ENCODE peak calls at places on chromosomes 1 and 21, in four cellular contexts. P is PC-3, B is HCT116, C is epithelial cell of proximal tubule. D is an unnamed sample.
A peak's percentile ranks its signal among the peaks of the same experiment; 100 is the strongest.

GRCh38 chr1:117562581-117563491 is 43.0 kb upstream of the TENT5C start:
- DNase-seq in C (no peak), P (peak; percentile 52), B (no peak), D (no peak)

GRCh38 chr1:210696709-210697108 is 368.0 kb downstream of the HHAT start:
- DNase-seq in P (no peak), B (no peak), C (no peak), D (no peak)

GRCh38 chr1:84540759-84541158 is 33.5 kb downstream of the CTBS start:
- DNase-seq in C (no peak), B (no peak), P (peak; percentile 6), D (no peak)

GRCh38 chr1:2049517-2050481 is at the start of gene PRKCZ:
- DNase-seq in P (peak; percentile 99), B (peak; percentile 73), C (no peak), D (no peak)

GRCh38 chr1:11592752-11593151 is 61.5 kb downstream of the FBXO2 start:
- DNase-seq in B (no peak), P (no peak), C (no peak), D (no peak)

GRCh38 chr1:78075621-78076020 is 29.9 kb downstream of the GIPC2 start:
- DNase-seq in C (no peak), B (no peak), P (peak; percentile 28), D (no peak)

GRCh38 chr1:39490596-39491145 is 765 bp upstream of the BMP8A start:
- DNase-seq in B (no peak), P (no peak), C (no peak), D (no peak)

GRCh38 chr1:203351037-203351625 is at the start of gene FMOD:
- DNase-seq in C (no peak), B (no peak), P (no peak), D (no peak)

GRCh38 chr1:35557118-35557610 is at the start of gene KIAA0319L:
- DNase-seq in B (no peak), P (peak; percentile 74), C (peak; percentile 25), D (peak; percentile 71)

GRCh38 chr1:28064064-28064463 is 24.3 kb downstream of the EYA3 start:
- DNase-seq in B (no peak), C (no peak), P (peak; percentile 67), D (no peak)

GRCh38 chr1:10796029-10796944 is at the start of gene CASZ1:
- DNase-seq in B (peak; percentile 87), P (peak; percentile 89), C (no peak), D (peak; percentile 62)

GRCh38 chr1:85240174-85240601 is 19.3 kb downstream of the C1orf52 start:
- DNase-seq in P (peak; percentile 51), B (no peak), C (no peak), D (no peak)

GRCh38 chr1:3863231-3863935 is 6.1 kb downstream of the DFFB start:
- DNase-seq in B (no peak), C (no peak), P (no peak), D (no peak)

GRCh38 chr1:44811714-44812151 is 3.4 kb downstream of the BTBD19 start:
- DNase-seq in C (no peak), P (no peak), B (no peak), D (no peak)

GRCh38 chr1:225928186-225929175 is 4.4 kb upstream of the PYCR2 start:
- DNase-seq in P (no peak), B (no peak), C (no peak), D (no peak)

GRCh38 chr1:62229468-62229867 is 34.8 kb downstream of the L1TD1 start:
- DNase-seq in B (no peak), C (no peak), P (no peak), D (no peak)

GRCh38 chr1:226882631-226883409 is 12.4 kb downstream of the PSEN2 start:
- DNase-seq in B (no peak), P (peak; percentile 72), C (peak; percentile 25), D (no peak)

GRCh38 chr1:240027059-240027462 is 64.6 kb upstream of the FMN2 start:
- DNase-seq in P (peak; percentile 84), B (no peak), C (no peak), D (peak; percentile 22)

GRCh38 chr21:46376856-46377453 is 53.0 kb downstream of the PCNT start:
- DNase-seq in P (no peak), B (no peak), C (no peak), D (no peak)

GRCh38 chr1:211653907-211654553 is 21.4 kb downstream of the NEK2 start:
- DNase-seq in P (peak; percentile 46), C (no peak), B (no peak), D (no peak)

GRCh38 chr1:81513796-81514354 is 286.9 kb upstream of the ADGRL2 start:
- DNase-seq in P (no peak), C (no peak), B (no peak), D (no peak)

GRCh38 chr21:32868631-32869454 is 97.3 kb upstream of the PAXBP1 start:
- DNase-seq in B (no peak), C (no peak), P (no peak), D (no peak)

GRCh38 chr1:92192246-92192645 is 25.5 kb upstream of the C1orf146 start:
- DNase-seq in B (no peak), P (no peak), C (no peak), D (no peak)

GRCh38 chr1:18883636-18884418 is 18.5 kb downstream of the ALDH4A1 start:
- DNase-seq in P (peak; percentile 81), B (peak; percentile 38), C (no peak), D (peak; percentile 62)

GRCh38 chr21:31885146-31885545 is 12.3 kb downstream of the HUNK start:
- DNase-seq in P (no peak), C (no peak), B (no peak), D (no peak)

GRCh38 chr1:212461916-212462660 is 29.4 kb downstream of the NENF start:
- DNase-seq in B (no peak), C (no peak), P (no peak), D (no peak)

GRCh38 chr1:46202975-46203737 is at the start of gene LURAP1:
- DNase-seq in P (no peak), C (no peak), B (no peak), D (no peak)
- H3K4me3 ChIP-seq in P (peak within 1 kb of the TSS; percentile 48), C (peak within 1 kb of the TSS; percentile 81), B (no peak within 1 kb of the TSS), D (peak within 1 kb of the TSS; percentile 76)

GRCh38 chr1:113388017-113388620 is 2.2 kb upstream of the MAGI3 start:
- DNase-seq in P (peak; percentile 7), C (no peak), B (no peak), D (no peak)
- H3K4me3 ChIP-seq in P (peak overlapping the region; percentile 75), C (no peak overlapping the region), B (no peak overlapping the region), D (no peak overlapping the region)

GRCh38 chr1:7399514-7400125 is 371.5 kb upstream of the VAMP3 start:
- DNase-seq in C (no peak), P (no peak), B (no peak), D (no peak)
- H3K4me3 ChIP-seq in C (no peak overlapping the region), P (no peak overlapping the region), B (no peak overlapping the region), D (no peak overlapping the region)

GRCh38 chr1:7068552-7068951 is 283.3 kb downstream of the CAMTA1 start:
- DNase-seq in C (no peak), P (no peak), B (no peak), D (no peak)

GRCh38 chr1:7063981-7064380 is 278.7 kb downstream of the CAMTA1 start:
- DNase-seq in P (no peak), B (no peak), C (no peak), D (no peak)

GRCh38 chr1:7070389-7071029 is 285.3 kb downstream of the CAMTA1 start:
- DNase-seq in C (peak; percentile 4), B (peak; percentile 18), P (peak; percentile 72), D (peak; percentile 54)

DNA sequence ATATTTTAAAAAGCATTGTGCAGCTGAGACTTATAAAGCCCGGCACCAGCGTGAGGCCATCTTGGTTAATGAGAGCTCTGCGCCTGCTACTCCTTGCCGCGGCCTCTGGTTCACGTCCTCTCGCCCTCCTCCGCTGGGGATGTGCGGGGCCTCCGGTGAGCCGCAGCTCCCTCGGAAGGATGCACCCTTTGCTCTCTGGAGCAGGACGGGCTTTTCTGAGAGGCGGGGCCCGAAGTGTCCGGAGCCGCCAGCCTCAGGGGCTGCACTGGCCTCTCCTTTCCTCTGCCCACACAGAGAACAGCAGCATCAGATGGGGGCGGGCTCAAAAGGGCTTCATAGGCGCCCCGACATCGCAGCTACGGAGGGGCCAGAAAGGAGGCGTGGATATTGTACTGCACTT is 284.6 kb downstream of the CAMTA1 start:
- DNase-seq in B (no peak), C (no peak), P (no peak), D (no peak)
- H3K4me3 ChIP-seq in B (no peak overlapping the region), C (peak overlapping the region; percentile 51), P (no peak overlapping the region), D (peak overlapping the region; percentile 14)

DNA sequence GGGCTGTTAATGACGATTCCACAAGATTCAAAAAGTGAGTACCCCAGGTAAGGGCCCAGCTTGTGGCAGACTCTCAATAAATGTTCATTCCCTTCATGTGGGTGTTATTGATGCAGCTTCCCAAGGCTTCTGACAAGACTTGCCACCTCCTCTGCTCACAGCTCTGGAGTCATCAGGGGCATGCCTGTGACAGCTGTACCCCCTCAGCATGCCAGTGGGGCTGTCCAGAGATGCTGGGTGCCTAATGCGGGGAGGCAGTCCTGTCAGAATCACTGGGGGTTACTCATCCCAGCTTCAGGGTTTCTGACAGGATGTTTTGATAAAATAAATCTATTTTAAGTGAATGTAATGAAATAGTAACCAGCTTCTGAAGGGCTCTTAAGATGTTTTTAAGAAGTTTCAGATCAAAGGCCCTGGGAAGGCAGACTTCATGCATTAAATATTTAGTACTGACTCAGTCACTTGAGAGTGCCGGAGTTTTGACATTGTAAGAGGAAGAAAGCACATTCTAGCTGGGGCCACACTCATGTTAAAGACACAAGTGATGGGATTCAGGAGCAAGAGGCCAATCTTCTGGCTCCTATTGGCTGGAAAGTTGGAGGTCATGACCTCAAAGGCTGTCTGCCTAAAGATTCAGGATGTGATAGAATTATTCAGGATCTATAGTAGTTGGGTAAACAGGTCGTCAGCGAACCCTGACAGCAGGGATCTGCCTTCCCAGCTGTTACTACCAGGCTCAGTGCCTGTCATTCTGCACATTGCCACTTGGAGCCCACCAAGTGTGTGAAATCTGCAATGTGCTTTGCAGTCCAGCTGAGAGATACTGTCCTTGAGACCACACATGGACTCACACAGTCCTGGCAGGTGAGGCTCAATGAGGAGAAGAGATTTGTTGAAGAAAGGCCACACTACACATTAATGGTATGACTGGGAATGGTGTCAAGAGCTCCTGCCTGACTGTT is 239.6 kb upstream of the BEND5 start:
- DNase-seq in B (no peak), C (no peak), P (no peak), D (no peak)
- H3K4me3 ChIP-seq in B (no peak overlapping the region), C (no peak overlapping the region), P (no peak overlapping the region), D (no peak overlapping the region)

D was measured in Panc1.